ENCODE peak calls at places on chromosomes 12 and 14, in seven cellular contexts. O, E, A, Z, Y, K and S are unnamed samples.

GRCh38 chr12:104682790-104683279 is 226.1 kb downstream of the CHST11 start:
- DNase-seq in O (no peak), E (no peak), A (no peak), Z (no peak), Y (no peak), K (no peak), S (no peak)

GRCh38 chr12:101407054-101407437 is 526 bp downstream of the ARL1 start:
- DNase-seq in O (no peak), E (no peak), A (no peak), Z (no peak), Y (no peak), K (no peak), S (no peak)

GRCh38 chr14:21525571-21525970 is 575 bp downstream of the SALL2 start:
- DNase-seq in O (no peak), E (no peak), A (peak), Z (no peak), Y (peak), K (peak), S (no peak)

GRCh38 chr12:49332891-49333371 is 4.1 kb downstream of the C1QL4 start:
- DNase-seq in O (no peak), E (no peak), A (no peak), Z (peak), Y (no peak), K (no peak), S (no peak)

GRCh38 chr12:124967016-124967739 is 21.8 kb downstream of the DHX37 start:
- DNase-seq in O (no peak), E (no peak), A (no peak), Z (peak), Y (no peak), K (no peak), S (no peak)

GRCh38 chr14:31934767-31935266 is 142.3 kb upstream of the ARHGAP5 start:
- DNase-seq in O (peak), E (peak), A (peak), Z (no peak), Y (peak), K (peak), S (peak)

GRCh38 chr14:86858043-86858442 is 1134.9 kb downstream of the GALC start:
- DNase-seq in O (peak), E (peak), A (no peak), Z (peak), Y (no peak), K (peak), S (peak)

GRCh38 chr14:25049559-25050493 is at the start of gene STXBP6:
- DNase-seq in O (peak), E (peak), A (peak), Z (peak), Y (peak), K (peak), S (peak)

GRCh38 chr12:89236748-89237428 is 115.4 kb downstream of the DUSP6 start:
- DNase-seq in O (peak), E (peak), A (peak), Z (peak), Y (no peak), K (peak), S (no peak)
- TF ChIP-seq CTCF in O (no peak), E (no peak), A (no peak), Z (no peak), Y (no peak), K (no peak), S (no peak)

DNA sequence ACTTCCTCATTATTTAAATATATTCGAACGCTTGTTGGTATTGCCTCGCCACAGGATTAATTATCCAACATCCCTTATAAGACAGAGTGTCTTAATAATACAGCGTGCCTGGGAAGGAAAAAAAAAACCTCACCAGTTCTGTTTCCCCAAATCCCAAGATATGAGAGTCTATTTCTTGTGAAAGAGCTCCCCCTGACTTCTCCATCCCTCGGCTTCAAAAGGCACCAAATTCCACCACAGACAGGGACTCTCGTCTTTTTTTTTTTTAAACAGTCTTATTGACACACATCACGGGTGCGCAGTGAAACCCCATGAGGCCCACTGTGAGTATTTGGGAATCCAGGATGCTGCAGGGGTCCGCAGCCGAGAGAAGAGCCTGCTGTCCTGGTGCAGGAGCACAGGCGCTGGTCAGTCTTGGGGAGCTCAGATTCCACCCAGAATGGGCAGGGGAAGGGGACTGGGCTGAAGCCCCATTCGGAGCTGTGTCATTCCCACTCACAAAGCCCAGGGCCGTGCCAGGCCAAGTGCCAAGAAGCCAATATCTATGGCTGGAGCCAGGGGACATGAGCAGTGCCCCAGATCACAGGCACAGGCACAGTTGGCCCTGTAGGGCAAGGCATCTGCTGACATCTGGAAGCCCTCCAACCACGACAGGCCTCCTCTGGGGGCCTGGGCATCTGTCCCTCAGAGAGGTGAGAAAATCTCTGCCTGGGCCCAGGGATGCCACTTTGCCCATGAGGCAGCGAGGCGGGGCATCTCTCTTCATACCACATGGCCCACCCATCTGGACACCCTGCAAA is 71.9 kb downstream of the BCL11B start:
- DNase-seq in O (no peak), E (no peak), A (peak), Z (no peak), Y (no peak), K (no peak), S (no peak)
- TF ChIP-seq CTCF in O (no peak), E (peak), A (peak), Z (peak), Y (no peak), K (no peak), S (peak)

DNA sequence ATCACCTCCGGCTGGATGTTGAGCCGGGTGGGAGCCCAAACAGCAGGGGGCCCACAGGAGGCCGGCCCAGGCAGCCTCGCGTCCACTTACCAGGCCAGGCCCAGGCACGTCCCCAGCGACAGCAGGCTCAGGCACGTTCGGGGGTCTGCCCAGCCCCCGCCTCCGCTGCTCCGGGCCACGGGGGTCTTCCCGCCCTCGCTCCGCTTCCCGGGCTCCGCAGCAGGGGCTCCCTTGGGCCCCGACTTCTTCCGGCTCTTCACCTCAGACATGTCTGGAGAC is 216 bp downstream of the IKBIP start:
- DNase-seq in O (no peak), E (no peak), A (no peak), Z (peak), Y (peak), K (no peak), S (peak)
- TF ChIP-seq CTCF in O (no peak), E (no peak), A (no peak), Z (no peak), Y (no peak), K (peak), S (peak)

GRCh38 chr12:108214486-108214885 is 85.4 kb downstream of the WSCD2 start:
- DNase-seq in O (peak), E (peak), A (peak), Z (no peak), Y (no peak), K (peak), S (peak)
- TF ChIP-seq CTCF in O (no peak), E (no peak), A (no peak), Z (no peak), Y (no peak), K (no peak), S (no peak)

GRCh38 chr12:51792417-51792816 is 56.1 kb downstream of the FIGNL2 start:
- DNase-seq in O (no peak), E (no peak), A (no peak), Z (no peak), Y (no peak), K (no peak), S (no peak)
- TF ChIP-seq CTCF in O (no peak), E (no peak), A (no peak), Z (no peak), Y (no peak), K (no peak), S (no peak)

DNA sequence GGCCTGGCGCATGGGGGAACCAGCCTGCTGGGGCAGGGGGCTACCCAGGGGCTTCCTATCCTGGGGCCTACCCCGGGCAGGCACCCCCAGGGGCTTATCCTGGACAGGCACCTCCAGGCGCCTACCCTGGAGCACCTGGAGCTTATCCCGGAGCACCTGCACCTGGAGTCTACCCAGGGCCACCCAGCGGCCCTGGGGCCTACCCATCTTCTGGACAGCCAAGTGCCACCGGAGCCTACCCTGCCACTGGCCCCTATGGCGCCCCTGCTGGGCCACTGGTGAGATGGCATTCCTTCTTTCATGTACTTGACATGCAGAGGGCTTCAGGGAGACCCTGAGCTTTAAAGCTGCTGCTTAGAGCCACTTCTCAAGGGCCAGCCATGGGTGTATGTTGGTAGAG is 9.0 kb downstream of the LGALS3 start:
- DNase-seq in O (no peak), E (no peak), A (no peak), Z (no peak), Y (no peak), K (no peak), S (no peak)
- TF ChIP-seq CTCF in O (peak), E (peak), A (peak), Z (peak), Y (peak), K (peak), S (peak)

DNA sequence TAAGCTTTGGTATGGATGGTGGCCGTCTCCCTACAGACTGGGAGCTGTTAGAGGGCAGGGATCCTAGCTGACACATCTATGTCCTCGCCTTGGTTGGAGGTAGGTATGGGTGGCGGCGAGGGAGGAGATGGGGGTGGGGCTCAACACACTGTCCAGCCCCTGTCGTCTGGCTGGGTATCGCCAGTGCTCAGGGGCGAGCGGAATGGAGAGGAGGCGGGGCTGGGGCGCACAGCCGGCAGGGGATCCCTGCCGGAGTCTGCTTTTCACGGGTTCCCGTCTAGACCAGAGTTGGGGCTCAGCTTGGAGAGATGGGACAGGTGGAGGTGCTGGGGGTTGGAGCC is 16.1 kb downstream of the TAMALIN start:
- DNase-seq in O (no peak), E (no peak), A (no peak), Z (peak), Y (peak), K (no peak), S (no peak)
- TF ChIP-seq CTCF in O (no peak), E (no peak), A (no peak), Z (no peak), Y (no peak), K (no peak), S (no peak)